ENCODE peak calls at places on chromosome 4, in nine cellular contexts. I, D, R, U, Z, L, B, N and Y are unnamed samples.

GRCh38 chr4:162644346-162644745 is 480.5 kb upstream of the FSTL5 start:
- DNase-seq in I (no peak), D (no peak), R (peak), U (no peak), Z (no peak), L (no peak), B (no peak), N (no peak), Y (no peak)

GRCh38 chr4:8911311-8912088 is 39.9 kb upstream of the HMX1 start:
- DNase-seq in I (peak), D (peak), R (no peak), U (no peak), Z (no peak), L (no peak), B (no peak), N (peak), Y (no peak)

GRCh38 chr4:41365726-41366125 is 109.0 kb downstream of the UCHL1 start:
- DNase-seq in I (no peak), D (no peak), R (no peak), U (no peak), Z (no peak), L (no peak), B (no peak), N (no peak), Y (no peak)

GRCh38 chr4:125703443-125703842 is 388.7 kb downstream of the FAT4 start:
- DNase-seq in I (no peak), D (no peak), R (peak), U (no peak), Z (peak), L (no peak), B (no peak), N (no peak), Y (no peak)

GRCh38 chr4:76989391-76990061 is 40.0 kb downstream of the SEPTIN11 start:
- DNase-seq in I (no peak), D (no peak), R (no peak), U (no peak), Z (no peak), L (no peak), B (no peak), N (no peak), Y (no peak)

GRCh38 chr4:145207934-145208333 is 27.5 kb upstream of the OTUD4 start:
- DNase-seq in I (no peak), D (no peak), R (no peak), U (no peak), Z (no peak), L (no peak), B (no peak), N (no peak), Y (no peak)

GRCh38 chr4:15779336-15779735 is 1.2 kb downstream of the CD38 start:
- DNase-seq in I (peak), D (peak), R (peak), U (peak), Z (peak), L (peak), B (no peak), N (no peak), Y (no peak)

GRCh38 chr4:87118421-87118820 is 102.0 kb downstream of the KLHL8 start:
- DNase-seq in I (no peak), D (no peak), R (no peak), U (peak), Z (no peak), L (no peak), B (no peak), N (no peak), Y (no peak)

GRCh38 chr4:161256172-161256571 is 907.6 kb downstream of the FSTL5 start:
- DNase-seq in I (no peak), D (no peak), R (peak), U (no peak), Z (no peak), L (no peak), B (no peak), N (no peak), Y (no peak)

GRCh38 chr4:23149815-23150214 is 457.1 kb downstream of the GBA3 start:
- DNase-seq in I (no peak), D (no peak), R (no peak), U (no peak), Z (no peak), L (no peak), B (no peak), N (no peak), Y (no peak)

GRCh38 chr4:5812506-5813229 is 80.2 kb downstream of the CRMP1 start:
- DNase-seq in I (peak), D (no peak), R (peak), U (peak), Z (peak), L (no peak), B (peak), N (no peak), Y (peak)

GRCh38 chr4:61549356-61549755 is 349.2 kb downstream of the ADGRL3 start:
- DNase-seq in I (no peak), D (no peak), R (no peak), U (no peak), Z (no peak), L (no peak), B (no peak), N (no peak), Y (no peak)

GRCh38 chr4:48799157-48799556 is 19.1 kb upstream of the FRYL start:
- DNase-seq in I (no peak), D (no peak), R (no peak), U (no peak), Z (no peak), L (no peak), B (no peak), N (no peak), Y (no peak)

GRCh38 chr4:159071969-159072765 is 30.7 kb upstream of the RAPGEF2 start:
- DNase-seq in I (no peak), D (no peak), R (peak), U (no peak), Z (peak), L (no peak), B (no peak), N (no peak), Y (no peak)

GRCh38 chr4:87092389-87093141 is 127.9 kb downstream of the KLHL8 start:
- DNase-seq in I (peak), D (peak), R (peak), U (peak), Z (peak), L (peak), B (peak), N (no peak), Y (peak)

GRCh38 chr4:86670739-86671138 is 76.6 kb downstream of the PTPN13 start:
- DNase-seq in I (no peak), D (no peak), R (peak), U (no peak), Z (peak), L (no peak), B (peak), N (no peak), Y (no peak)

GRCh38 chr4:159060161-159060560 is 42.7 kb upstream of the RAPGEF2 start:
- DNase-seq in I (no peak), D (no peak), R (no peak), U (no peak), Z (no peak), L (no peak), B (no peak), N (no peak), Y (no peak)

GRCh38 chr4:3484057-3484973 is 21.2 kb downstream of the DOK7 start:
- DNase-seq in I (peak), D (no peak), R (no peak), U (peak), Z (no peak), L (no peak), B (no peak), N (no peak), Y (no peak)

GRCh38 chr4:153161599-153161971 is 42.7 kb upstream of the TRIM2 start:
- DNase-seq in I (no peak), D (no peak), R (peak), U (no peak), Z (peak), L (no peak), B (no peak), N (no peak), Y (no peak)

GRCh38 chr4:121950680-121951569 is 935 bp downstream of the TRPC3 start:
- DNase-seq in I (peak), D (peak), R (peak), U (peak), Z (peak), L (no peak), B (no peak), N (peak), Y (peak)

GRCh38 chr4:158624889-158625478 is 46.7 kb downstream of the C4orf46 start:
- DNase-seq in I (peak), D (no peak), R (peak), U (no peak), Z (peak), L (no peak), B (peak), N (no peak), Y (peak)

GRCh38 chr4:166165829-166166420 is 292.9 kb downstream of the TLL1 start:
- DNase-seq in I (peak), D (no peak), R (peak), U (peak), Z (peak), L (no peak), B (peak), N (peak), Y (peak)

GRCh38 chr4:97073194-97073593 is 1070.1 kb downstream of the STPG2 start:
- DNase-seq in I (no peak), D (no peak), R (peak), U (no peak), Z (no peak), L (no peak), B (no peak), N (no peak), Y (no peak)

GRCh38 chr4:35125995-35126712 is 1118.2 kb downstream of the ARAP2 start:
- DNase-seq in I (no peak), D (no peak), R (no peak), U (peak), Z (no peak), L (no peak), B (no peak), N (no peak), Y (no peak)

GRCh38 chr4:23789765-23790164 is 100.1 kb downstream of the PPARGC1A start:
- DNase-seq in I (no peak), D (no peak), R (peak), U (peak), Z (peak), L (peak), B (no peak), N (no peak), Y (no peak)

GRCh38 chr4:7426525-7427171 is 8.1 kb downstream of the PSAPL1 start:
- DNase-seq in I (no peak), D (peak), R (no peak), U (no peak), Z (no peak), L (no peak), B (no peak), N (no peak), Y (no peak)

GRCh38 chr4:89914609-89915008 is 20.0 kb downstream of the MMRN1 start:
- DNase-seq in I (no peak), D (no peak), R (no peak), U (no peak), Z (no peak), L (no peak), B (no peak), N (no peak), Y (no peak)

GRCh38 chr4:124454772-124455270 is 257.7 kb downstream of the ANKRD50 start:
- DNase-seq in I (no peak), D (no peak), R (no peak), U (no peak), Z (no peak), L (no peak), B (no peak), N (no peak), Y (no peak)

GRCh38 chr4:74085669-74086068 is 13.3 kb downstream of the CXCL2 start:
- DNase-seq in I (no peak), D (no peak), R (no peak), U (no peak), Z (no peak), L (no peak), B (no peak), N (no peak), Y (no peak)

GRCh38 chr4:48346594-48346993 is 5.3 kb downstream of the SLAIN2 start:
- DNase-seq in I (no peak), D (no peak), R (peak), U (no peak), Z (peak), L (no peak), B (no peak), N (no peak), Y (no peak)

GRCh38 chr4:78477276-78477675 is 74.3 kb upstream of the ANXA3 start:
- DNase-seq in I (no peak), D (no peak), R (peak), U (no peak), Z (peak), L (no peak), B (no peak), N (no peak), Y (no peak)

GRCh38 chr4:174983128-174983750 is 65.1 kb downstream of the ADAM29 start:
- DNase-seq in I (no peak), D (no peak), R (no peak), U (no peak), Z (no peak), L (no peak), B (no peak), N (no peak), Y (no peak)

GRCh38 chr4:1664141-1664540 is 20.0 kb downstream of the FAM53A start:
- DNase-seq in I (no peak), D (no peak), R (no peak), U (no peak), Z (no peak), L (no peak), B (no peak), N (no peak), Y (no peak)

GRCh38 chr4:142671516-142671915 is 174.6 kb downstream of the INPP4B start:
- DNase-seq in I (no peak), D (no peak), R (no peak), U (no peak), Z (no peak), L (no peak), B (no peak), N (no peak), Y (no peak)
- TF ChIP-seq CTCF in I (no peak), D (no peak), R (no peak), U (no peak), Z (peak), L (no peak), B (peak), N (no peak), Y (no peak)

GRCh38 chr4:36824682-36825081 is 419.9 kb upstream of the NWD2 start:
- DNase-seq in I (no peak), D (no peak), R (no peak), U (no peak), Z (no peak), L (no peak), B (no peak), N (no peak), Y (no peak)
- TF ChIP-seq CTCF in I (no peak), D (no peak), R (no peak), U (no peak), Z (no peak), L (no peak), B (no peak), N (no peak), Y (no peak)

GRCh38 chr4:119755599-119755998 is 127.0 kb upstream of the PDE5A start:
- DNase-seq in I (no peak), D (no peak), R (no peak), U (no peak), Z (peak), L (no peak), B (no peak), N (no peak), Y (no peak)
- TF ChIP-seq CTCF in I (no peak), D (no peak), R (no peak), U (no peak), Z (no peak), L (no peak), B (no peak), N (no peak), Y (no peak)

GRCh38 chr4:38030023-38030422 is 69.8 kb downstream of the PTTG2 start:
- DNase-seq in I (no peak), D (no peak), R (peak), U (no peak), Z (peak), L (no peak), B (no peak), N (no peak), Y (no peak)

GRCh38 chr4:38040619-38041018 is 80.4 kb downstream of the PTTG2 start:
- DNase-seq in I (no peak), D (no peak), R (no peak), U (no peak), Z (no peak), L (no peak), B (no peak), N (no peak), Y (no peak)

GRCh38 chr4:38036548-38036947 is 76.3 kb downstream of the PTTG2 start:
- DNase-seq in I (no peak), D (no peak), R (no peak), U (no peak), Z (no peak), L (no peak), B (no peak), N (no peak), Y (no peak)

GRCh38 chr4:38037627-38038026 is 77.4 kb downstream of the PTTG2 start:
- DNase-seq in I (no peak), D (no peak), R (no peak), U (no peak), Z (no peak), L (no peak), B (no peak), N (no peak), Y (no peak)

GRCh38 chr4:38034986-38035882 is 75.0 kb downstream of the PTTG2 start:
- DNase-seq in I (peak), D (no peak), R (peak), U (no peak), Z (peak), L (no peak), B (peak), N (no peak), Y (peak)
- TF ChIP-seq CTCF in I (peak), D (peak), R (peak), U (peak), Z (peak), L (peak), B (peak), N (peak), Y (peak)

GRCh38 chr4:165016971-165017370 is 14.8 kb upstream of the TRIM60 start:
- DNase-seq in I (no peak), D (no peak), R (no peak), U (no peak), Z (no peak), L (no peak), B (no peak), N (no peak), Y (no peak)
- TF ChIP-seq CTCF in I (no peak), D (no peak), R (no peak), U (no peak), Z (peak), L (no peak), B (peak), N (peak), Y (no peak)